ENCODE peak calls at places on chromosome 11, in seven cellular contexts. W, U, T, D, J, N and M are unnamed samples.

GRCh38 chr11:30775123-30775522 is 189.0 kb upstream of the MPPED2 start:
- DNase-seq in J (no peak), N (no peak), W (no peak), T (peak), U (no peak), D (peak), M (no peak)

GRCh38 chr11:86370171-86370570 is 4.5 kb upstream of the CCDC81 start:
- DNase-seq in N (no peak), J (no peak), U (no peak), W (no peak), D (no peak), T (no peak), M (no peak)

GRCh38 chr11:9726313-9727022 is 62.6 kb downstream of the SWAP70 start:
- DNase-seq in T (no peak), D (no peak), U (peak), J (peak), N (peak), W (peak), M (peak)

GRCh38 chr11:14499178-14499559 is 442 bp downstream of the COPB1 start:
- DNase-seq in T (peak), W (peak), N (no peak), U (peak), J (peak), D (peak), M (no peak)

GRCh38 chr11:66418168-66418985 is 2.5 kb upstream of the NPAS4 start:
- DNase-seq in U (peak), W (peak), T (peak), D (peak), J (peak), N (peak), M (peak)

GRCh38 chr11:134385774-134386565 is 26.1 kb downstream of the B3GAT1 start:
- DNase-seq in U (peak), D (no peak), N (no peak), T (no peak), W (peak), J (no peak), M (no peak)

GRCh38 chr11:134062255-134063030 is 6.4 kb upstream of the JAM3 start:
- DNase-seq in T (no peak), D (no peak), N (no peak), J (no peak), W (no peak), U (no peak), M (no peak)

GRCh38 chr11:72569966-72570892 is 104.0 kb downstream of the PDE2A start:
- DNase-seq in N (no peak), T (no peak), J (peak), U (peak), W (peak), D (no peak), M (no peak)

GRCh38 chr11:111944651-111945051 is 7.5 kb downstream of the DIXDC1 start:
- DNase-seq in N (no peak), J (peak), U (peak), D (no peak), W (no peak), T (no peak), M (no peak)

GRCh38 chr11:119356349-119357031 is 10.0 kb upstream of the MFRP start:
- DNase-seq in J (peak), D (peak), U (peak), T (peak), N (peak), W (peak), M (peak)

GRCh38 chr11:8025816-8026215 is 38.7 kb downstream of the EIF3F start:
- DNase-seq in J (peak), U (peak), D (no peak), N (no peak), T (no peak), W (no peak), M (no peak)

GRCh38 chr11:70079691-70080090 is 1.6 kb downstream of the ANO1 start:
- DNase-seq in T (no peak), N (no peak), W (no peak), U (peak), J (no peak), D (no peak), M (no peak)

GRCh38 chr11:44555031-44555800 is 10.2 kb upstream of the CD82 start:
- DNase-seq in J (no peak), T (no peak), W (no peak), N (no peak), D (no peak), U (no peak), M (no peak)

GRCh38 chr11:58575377-58576020 is at the start of gene LPXN:
- DNase-seq in U (peak), D (no peak), J (peak), W (no peak), T (no peak), N (no peak), M (peak)

GRCh38 chr11:113670149-113670829 is 35.8 kb downstream of the TMPRSS5 start:
- DNase-seq in U (no peak), T (no peak), W (no peak), N (no peak), D (no peak), J (no peak), M (no peak)

GRCh38 chr11:126496576-126497403 is 141.3 kb downstream of the ST3GAL4 start:
- DNase-seq in W (no peak), T (no peak), J (no peak), U (no peak), N (no peak), D (no peak), M (no peak)

GRCh38 chr11:13376838-13377237 is 86.2 kb downstream of the BTBD10 start:
- DNase-seq in U (no peak), T (no peak), J (no peak), W (no peak), N (no peak), D (no peak), M (no peak)

GRCh38 chr11:9386901-9387300 is 2.4 kb downstream of the IPO7 start:
- DNase-seq in U (no peak), N (no peak), W (no peak), J (no peak), T (no peak), D (no peak), M (no peak)

GRCh38 chr11:57288771-57289579 is 35.8 kb downstream of the TNKS1BP1 start:
- DNase-seq in T (peak), U (peak), J (peak), W (no peak), D (peak), N (no peak), M (no peak)

GRCh38 chr11:130831506-130832385 is 84.5 kb downstream of the SNX19 start:
- DNase-seq in U (peak), N (no peak), J (no peak), D (peak), W (peak), T (peak), M (peak)

GRCh38 chr11:96760815-96761214 is 371.0 kb downstream of the JRKL start:
- DNase-seq in D (no peak), T (no peak), J (no peak), W (no peak), U (no peak), N (no peak), M (no peak)

GRCh38 chr11:129226207-129226798 is 34.2 kb upstream of the ARHGAP32 start:
- DNase-seq in W (no peak), J (no peak), U (no peak), T (no peak), N (no peak), D (no peak), M (no peak)

GRCh38 chr11:122062763-122063162 is 53.3 kb downstream of the BLID start:
- DNase-seq in N (no peak), D (no peak), W (no peak), T (no peak), J (no peak), U (no peak), M (no peak)

GRCh38 chr11:128890216-128890542 is 977 bp upstream of the KCNJ5 start:
- DNase-seq in D (no peak), N (no peak), U (no peak), W (no peak), T (no peak), J (no peak), M (no peak)

GRCh38 chr11:132095230-132096165 is 725.1 kb downstream of the NTM start:
- DNase-seq in T (no peak), D (no peak), N (no peak), W (no peak), U (no peak), J (peak), M (no peak)

GRCh38 chr11:119056397-119056999 is 507 bp downstream of the HYOU1 start:
- DNase-seq in T (peak), J (peak), U (peak), W (peak), D (peak), N (no peak), M (peak)

GRCh38 chr11:68213135-68213515 is at the start of gene KMT5B:
- DNase-seq in D (no peak), U (peak), J (no peak), T (peak), N (peak), W (peak), M (no peak)

GRCh38 chr11:68213555-68214172 is 568 bp upstream of the KMT5B start:
- DNase-seq in W (peak), D (peak), U (peak), T (peak), J (peak), N (peak), M (peak)

GRCh38 chr11:68215087-68215445 is 2.0 kb upstream of the KMT5B start:
- DNase-seq in D (no peak), T (no peak), N (no peak), W (no peak), U (no peak), J (no peak), M (no peak)

GRCh38 chr11:68215524-68216170 is 2.6 kb upstream of the KMT5B start:
- DNase-seq in J (no peak), T (no peak), W (no peak), N (no peak), D (no peak), U (no peak), M (no peak)

GRCh38 chr11:68214173-68215086 is 1.3 kb upstream of the KMT5B start:
- DNase-seq in J (peak), U (no peak), N (no peak), D (peak), W (no peak), T (peak), M (no peak)
- TF ChIP-seq EZH2phosphoT487 in J (no peak), U (no peak), N (no peak), D (no peak), W (no peak), T (no peak), M (no peak)

DNA sequence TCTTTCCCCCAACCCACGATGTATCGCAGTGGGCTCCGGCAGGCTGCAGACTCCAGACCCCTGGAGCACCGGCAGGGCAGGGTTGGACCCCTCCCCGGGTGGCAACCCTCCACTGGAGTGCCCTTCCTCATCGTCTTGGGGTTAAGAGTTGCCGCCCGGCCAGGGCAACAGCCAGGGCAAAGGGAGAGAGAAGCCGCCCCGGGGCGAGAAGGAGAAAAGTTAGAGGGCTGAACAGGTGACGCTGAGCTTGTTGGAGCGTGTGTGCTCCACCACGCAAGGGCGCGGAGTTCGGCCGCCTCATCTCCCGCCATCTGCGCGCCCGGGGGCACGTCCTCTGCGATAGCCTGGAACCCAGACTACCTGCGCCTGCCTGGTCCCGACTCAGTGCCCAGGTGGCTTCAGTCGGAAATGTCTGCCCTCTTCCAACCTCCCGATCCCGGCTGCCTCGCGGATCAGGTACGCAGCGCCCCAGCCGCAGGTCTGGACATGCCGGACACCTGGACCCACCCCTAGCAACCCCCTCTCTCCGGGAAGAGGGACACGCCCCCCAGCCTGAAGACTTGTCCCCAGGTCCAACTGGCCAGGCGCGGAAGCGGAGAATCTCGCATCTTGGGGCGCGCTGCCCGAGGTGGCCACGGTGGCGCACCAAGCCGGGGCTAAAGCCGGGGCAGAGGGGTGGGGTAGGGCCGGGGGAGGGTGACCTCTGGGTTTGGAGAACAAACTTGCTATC is 1.1 kb downstream of the DSCAML1 start:
- DNase-seq in T (peak), D (peak), J (no peak), W (no peak), N (no peak), U (no peak), M (no peak)
- TF ChIP-seq EZH2 in T (peak), D (peak), J (peak), W (peak), N (no peak), U (no peak), M (no peak)

DNA sequence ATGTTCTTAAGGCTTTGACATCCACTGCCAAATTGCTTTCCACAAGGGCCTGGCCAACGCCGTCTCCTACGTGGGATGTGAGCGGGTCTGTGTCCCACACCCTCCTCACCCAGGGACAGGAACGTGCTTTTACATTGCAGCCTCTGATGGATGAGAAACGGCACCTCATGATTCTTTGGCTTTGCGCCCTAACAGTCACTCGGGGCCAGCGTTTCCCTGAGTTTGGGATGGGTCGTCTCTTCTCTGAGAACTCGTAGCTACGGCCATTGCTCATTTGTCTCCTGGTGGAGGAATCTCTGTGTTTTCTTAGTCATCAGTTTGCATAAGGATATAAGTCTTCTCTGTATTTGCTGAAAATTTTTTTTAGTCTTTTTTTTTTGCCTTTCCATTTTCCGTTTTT is 11.8 kb downstream of the TNNT3 start:
- DNase-seq in J (peak), W (no peak), T (no peak), U (no peak), N (no peak), D (no peak), M (no peak)
- TF ChIP-seq EZH2phosphoT487 in J (no peak), W (no peak), T (no peak), U (no peak), N (no peak), D (no peak), M (no peak)

GRCh38 chr11:27722117-27722844 is 22.0 kb upstream of the BDNF start:
- DNase-seq in T (peak), W (peak), D (peak), U (no peak), J (peak), N (no peak), M (peak)
- TF ChIP-seq EZH2 in T (peak), W (peak), D (peak), U (no peak), J (no peak), N (no peak), M (no peak)

GRCh38 chr11:120400564-120401364 is 64.6 kb downstream of the ARHGEF12 start:
- DNase-seq in J (peak), U (peak), T (no peak), N (peak), D (no peak), W (peak), M (no peak)

GRCh38 chr11:120403966-120404365 is 67.8 kb downstream of the ARHGEF12 start:
- DNase-seq in D (no peak), W (no peak), J (no peak), N (no peak), T (no peak), U (no peak), M (no peak)

GRCh38 chr11:120399312-120399711 is 63.1 kb downstream of the ARHGEF12 start:
- DNase-seq in J (peak), W (no peak), D (no peak), U (no peak), N (no peak), T (no peak), M (no peak)

GRCh38 chr11:120404495-120404894 is 68.3 kb downstream of the ARHGEF12 start:
- DNase-seq in D (peak), W (no peak), U (no peak), N (no peak), T (peak), J (no peak), M (no peak)

GRCh38 chr11:120401506-120401905 is 65.3 kb downstream of the ARHGEF12 start:
- DNase-seq in W (no peak), U (no peak), T (no peak), N (no peak), D (no peak), J (no peak), M (no peak)
- TF ChIP-seq EZH2phosphoT487 in W (no peak), U (no peak), T (no peak), N (no peak), D (no peak), J (no peak), M (no peak)